ENCODE peak calls at places on chromosomes 1 and 21, in seven cellular contexts. L is tibial nerve, R is sigmoid colon, O is A549, D is adrenal gland, K is spleen, G is ovary. U is an unnamed sample.

GRCh38 chr1:39089811-39090519 is 63.8 kb downstream of the NDUFS5 start:
- DNase-seq in R (no peak), L (no peak), G (no peak), D (peak; percentile 43), K (no peak), O (no peak), U (no peak)

GRCh38 chr1:27116697-27117096 is 38.2 kb downstream of the SLC9A1 start:
- DNase-seq in D (no peak), L (no peak), R (no peak), K (no peak), G (no peak), O (no peak), U (no peak)

GRCh38 chr1:162732566-162733335 is 57.8 kb upstream of the HSD17B7 start:
- DNase-seq in O (no peak), K (no peak), L (no peak), G (peak; percentile 65), R (peak; percentile 86), D (no peak), U (no peak)

GRCh38 chr1:119816407-119816806 is 5.1 kb upstream of the REG4 start:
- DNase-seq in G (no peak), K (no peak), R (no peak), D (no peak), L (no peak), O (no peak), U (no peak)

GRCh38 chr21:37341254-37341960 is 25.2 kb upstream of the DYRK1A start:
- DNase-seq in G (no peak), K (no peak), R (no peak), L (no peak), D (no peak), O (no peak), U (no peak)

GRCh38 chr1:50080904-50081586 is 27.7 kb upstream of the ELAVL4 start:
- DNase-seq in D (no peak), G (no peak), O (no peak), R (no peak), L (no peak), K (no peak), U (no peak)

GRCh38 chr1:176816232-176816631 is 348.3 kb downstream of the ASTN1 start:
- DNase-seq in R (no peak), L (no peak), D (no peak), O (no peak), G (no peak), K (no peak), U (no peak)

GRCh38 chr1:54273837-54274192 is 73.8 kb downstream of the MRPL37 start:
- DNase-seq in L (peak; percentile 69), G (peak; percentile 75), O (no peak), R (peak; percentile 93), D (peak; percentile 82), K (no peak), U (no peak)

GRCh38 chr21:43001316-43001715 is 27.0 kb downstream of the PKNOX1 start:
- DNase-seq in K (no peak), G (no peak), L (no peak), R (peak; percentile 91), D (peak; percentile 20), O (no peak), U (no peak)

DNA sequence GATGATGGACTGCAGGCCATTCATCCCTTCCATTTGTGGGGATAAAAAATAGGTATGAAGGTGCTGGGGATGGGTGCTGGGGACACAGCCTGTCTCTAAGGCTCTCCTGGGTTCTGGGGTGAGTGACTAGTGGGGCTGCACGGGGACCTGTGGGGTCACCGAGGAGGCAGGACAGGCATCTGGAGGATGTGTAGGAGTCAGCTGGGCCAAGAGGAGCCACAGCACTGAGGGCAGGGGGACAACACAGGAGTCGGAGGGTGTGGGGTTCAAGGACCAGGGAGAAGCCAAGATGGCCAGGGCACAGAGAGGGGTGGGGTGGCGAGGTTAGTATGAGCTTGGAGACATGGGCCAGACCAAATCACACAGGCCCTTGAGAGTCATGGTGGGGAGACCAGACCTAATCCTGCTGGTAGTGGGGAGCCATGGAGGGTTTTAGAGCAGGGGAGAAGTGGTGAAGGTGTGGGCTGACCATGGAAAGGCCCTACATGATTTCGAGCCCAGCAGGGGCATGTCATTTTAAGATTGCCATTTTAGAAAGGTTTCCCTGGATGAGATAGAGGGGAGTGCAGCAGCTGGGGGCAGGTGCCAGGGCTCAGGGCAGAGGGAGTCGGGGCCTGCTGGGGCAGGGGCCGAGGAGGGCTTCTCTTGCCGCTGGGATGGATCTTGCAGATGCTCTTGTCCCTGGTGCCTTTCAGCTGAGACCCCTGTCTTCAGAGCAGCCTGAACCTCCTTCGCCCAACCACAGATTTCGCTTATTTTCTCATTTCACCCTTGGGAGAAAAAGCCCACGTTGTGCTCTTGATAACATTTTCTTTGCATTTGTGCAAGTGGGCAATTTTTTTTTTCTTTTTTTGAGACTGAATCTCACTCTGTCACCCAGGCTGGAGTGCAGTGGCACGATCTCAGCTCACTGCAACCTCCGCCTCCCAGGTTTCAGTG is 22.7 kb downstream of the SERINC2 start:
- DNase-seq in G (no peak), R (peak; percentile 36), L (no peak), K (no peak), O (no peak), D (no peak), U (peak; percentile 23)
- TF ChIP-seq POLR2A in G (no peak), R (no peak), L (no peak), K (no peak), O (no peak), D (no peak), U (no peak)

GRCh38 chr1:203325418-203326091 is 20.2 kb downstream of the BTG2 start:
- DNase-seq in R (peak; percentile 86), O (no peak), K (peak; percentile 88), G (peak; percentile 67), L (peak; percentile 57), D (peak; percentile 55), U (peak; percentile 86)

GRCh38 chr1:203324103-203325003 is 19.0 kb downstream of the BTG2 start:
- DNase-seq in G (no peak), K (peak; percentile 82), O (no peak), D (no peak), L (no peak), R (peak; percentile 69), U (no peak)

GRCh38 chr1:203323587-203323986 is 18.3 kb downstream of the BTG2 start:
- DNase-seq in D (no peak), L (peak; percentile 44), K (no peak), R (peak; percentile 61), G (no peak), O (no peak), U (no peak)

GRCh38 chr1:203326830-203327683 is 21.7 kb downstream of the BTG2 start:
- DNase-seq in O (peak; percentile 95), G (peak; percentile 95), K (peak; percentile 98), D (peak; percentile 95), R (peak; percentile 97), L (peak; percentile 91), U (peak; percentile 97)

DNA sequence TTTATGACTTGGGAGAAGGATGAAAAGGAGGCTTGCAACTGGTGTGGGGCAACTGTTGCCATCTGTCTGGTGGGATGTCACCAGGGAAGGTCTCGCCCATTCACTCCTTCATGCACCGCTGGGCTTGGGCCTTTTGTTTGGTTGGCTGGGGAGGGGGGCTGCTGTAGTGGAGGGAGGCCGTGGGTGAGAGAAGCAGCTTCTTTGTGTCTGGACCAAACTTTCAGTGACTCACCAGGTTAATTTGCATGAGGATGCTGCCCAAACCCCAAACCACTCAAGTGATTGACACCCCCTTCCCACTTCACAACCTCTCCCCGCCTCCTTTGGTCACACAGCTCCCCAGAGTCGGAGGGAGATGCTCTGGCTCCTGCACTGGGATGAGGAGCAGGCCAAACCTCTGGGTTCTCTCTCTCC is 19.7 kb downstream of the BTG2 start:
- DNase-seq in O (no peak), K (peak; percentile 89), G (no peak), D (no peak), R (no peak), L (no peak), U (no peak)
- H3K4me1 ChIP-seq in O (peaks cover 19% of the 10 kb centered on the region), K (peaks cover 74% of the 10 kb centered on the region), G (peaks cover 35% of the 10 kb centered on the region), D (peaks cover 15% of the 10 kb centered on the region), R (peaks cover 58% of the 10 kb centered on the region), L (peaks cover 78% of the 10 kb centered on the region), U (peaks cover 85% of the 10 kb centered on the region)

GRCh38 chr1:201456499-201457309 is 12.3 kb downstream of the PHLDA3 start:
- DNase-seq in O (no peak), D (peak; percentile 68), K (peak; percentile 44), L (no peak), R (peak; percentile 96), G (no peak), U (no peak)
- TF ChIP-seq POLR2A in O (no peak), D (no peak), K (no peak), L (peak; percentile 25), R (no peak), G (no peak), U (no peak)

GRCh38 chr1:173268261-173268660 is 61.1 kb upstream of the TNFSF4 start:
- DNase-seq in D (no peak), R (no peak), L (no peak), K (no peak), O (no peak), G (no peak), U (no peak)

GRCh38 chr1:173267453-173267945 is 60.4 kb upstream of the TNFSF4 start:
- DNase-seq in O (no peak), L (no peak), K (no peak), R (no peak), G (no peak), D (no peak), U (no peak)

GRCh38 chr1:173268786-173269277 is 61.7 kb upstream of the TNFSF4 start:
- DNase-seq in D (no peak), R (no peak), L (no peak), G (no peak), O (no peak), K (no peak), U (no peak)

GRCh38 chr1:173269490-173270230 is 62.5 kb upstream of the TNFSF4 start:
- DNase-seq in K (no peak), R (no peak), G (no peak), D (no peak), L (no peak), O (peak; percentile 40), U (no peak)

DNA sequence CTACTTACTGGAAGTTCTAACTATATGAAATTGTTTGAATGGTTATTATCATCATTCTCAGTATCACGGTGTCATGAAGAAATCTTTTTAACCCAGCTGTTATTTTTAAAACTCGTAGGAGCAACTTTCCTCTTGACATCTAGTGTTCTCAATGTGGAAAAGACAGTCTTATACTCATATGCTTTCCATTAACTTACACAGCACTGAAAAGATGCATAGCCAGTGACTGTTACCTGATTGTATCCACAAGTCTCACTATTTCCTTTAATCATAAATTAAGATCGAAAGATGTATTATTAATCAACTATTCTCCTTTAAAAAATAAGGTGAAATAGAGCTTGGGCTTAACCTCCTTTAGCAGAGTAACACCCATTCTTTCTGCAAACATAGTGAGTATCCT is 59.7 kb upstream of the TNFSF4 start:
- DNase-seq in L (no peak), K (no peak), D (no peak), G (no peak), R (no peak), O (no peak), U (no peak)
- H3K4me1 ChIP-seq in L (no peaks in the 10 kb centered on the region), K (no peaks in the 10 kb centered on the region), D (no peaks in the 10 kb centered on the region), G (no peaks in the 10 kb centered on the region), R (no peaks in the 10 kb centered on the region), O (peaks cover 25% of the 10 kb centered on the region), U (no peaks in the 10 kb centered on the region)